ENCODE peak calls at places on chromosomes 5 and 9, in nine cellular contexts. U is foreskin fibroblast; V is activated CD4-positive, alpha-beta T cell treated with anti-CD3 and anti-CD28 coated beads, Interleukin-2, amount 50 U/mL, for 1 hour; Q is GM12865; W is stimulated activated CD4-positive, alpha-beta T cell treated with anti-CD3 and anti-CD28 coated beads, Interleukin-12 subunit alpha, Interleukin-12 subunit beta, amount 100 ng/mL, for 48 hours; C is NCI-H510A; F is activated CD4-positive, alpha-beta memory T cell treated with anti-CD3 and anti-CD28 coated beads for 36 hours; J is T follicular helper cell; Y is ELF-1. B is an unnamed sample.

GRCh38 chr5:136082390-136083193 is 50.1 kb upstream of the SMAD5 start:
- DNase-seq in F (peak), U (peak), V (peak), Q (peak), C (no peak), J (peak), W (peak), Y (peak), B (no peak)

GRCh38 chr9:17625644-17626388 is 47.0 kb downstream of the SH3GL2 start:
- DNase-seq in C (peak), Q (no peak), V (no peak), W (no peak), J (no peak), U (no peak), F (no peak), Y (no peak), B (no peak)

GRCh38 chr9:105697871-105698270 is 3.5 kb downstream of the TMEM38B start:
- DNase-seq in F (no peak), C (no peak), Y (no peak), U (no peak), W (no peak), V (no peak), J (no peak), Q (no peak), B (no peak)

GRCh38 chr5:109388407-109388806 is 21.4 kb downstream of the PJA2 start:
- DNase-seq in W (no peak), F (no peak), U (peak), J (no peak), Q (no peak), C (no peak), Y (no peak), V (no peak), B (no peak)

GRCh38 chr9:112754578-112754977 is 4.0 kb downstream of the SNX30 start:
- DNase-seq in F (peak), Y (peak), W (no peak), U (peak), C (no peak), V (no peak), J (peak), Q (peak), B (no peak)

GRCh38 chr5:157384971-157385709 is 74.9 kb upstream of the NIPAL4 start:
- DNase-seq in J (no peak), V (no peak), Y (peak), W (no peak), Q (no peak), F (no peak), C (no peak), U (peak), B (no peak)

GRCh38 chr9:81595887-81596558 is 93.3 kb downstream of the TLE1 start:
- DNase-seq in F (no peak), J (no peak), W (no peak), V (no peak), Q (no peak), C (no peak), U (peak), Y (no peak), B (no peak)

GRCh38 chr9:133238272-133238850 is 29.3 kb upstream of the OBP2B start:
- DNase-seq in Y (peak), C (no peak), V (peak), W (peak), J (no peak), Q (peak), U (peak), F (peak), B (no peak)

GRCh38 chr5:37370864-37371726 is at the start of gene NUP155:
- DNase-seq in W (peak), C (peak), J (peak), F (peak), Y (peak), V (peak), Q (peak), U (peak), B (peak)

GRCh38 chr9:113622600-113623400 is 159.3 kb downstream of the RGS3 start:
- DNase-seq in Q (peak), V (no peak), W (peak), C (no peak), F (peak), Y (peak), U (peak), J (no peak), B (peak)

GRCh38 chr9:5869315-5870019 is 21.2 kb upstream of the MLANA start:
- DNase-seq in C (no peak), U (no peak), F (peak), Q (peak), V (peak), J (no peak), W (no peak), Y (peak), B (no peak)

GRCh38 chr9:127813739-127814226 is 11.1 kb downstream of the FPGS start:
- DNase-seq in F (no peak), W (no peak), J (no peak), Q (no peak), C (no peak), V (no peak), Y (no peak), U (no peak), B (no peak)

B was measured in NCI-H2107.